ENCODE peak calls at places on chromosomes 4 and X, in seven cellular contexts. F is tibial nerve, C is heart right ventricle, X is SW 1271, A is fibroblast of lung, O is HuH-7, K is body of pancreas. E is an unnamed sample.
A peak's percentile ranks its signal among the peaks of the same experiment; 100 is the strongest.

GRCh38 chr4:113683143-113683542 is 78.4 kb downstream of the CAMK2D start:
- DNase-seq in K (no peak), F (no peak), X (no peak), A (no peak), C (no peak), O (no peak), E (no peak)

GRCh38 chr4:9994246-9994847 is 26.9 kb downstream of the SLC2A9 start:
- DNase-seq in X (no peak), A (no peak), O (no peak), F (no peak), C (no peak), K (no peak), E (no peak)

GRCh38 chr4:98641906-98642668 is 16.3 kb downstream of the TSPAN5 start:
- DNase-seq in C (no peak), K (no peak), A (peak; percentile 43), O (no peak), X (no peak), F (no peak), E (no peak)

GRCh38 chr4:180694875-180695274 is 1548.3 kb upstream of the TENM3 start:
- DNase-seq in K (no peak), C (no peak), F (no peak), X (no peak), A (no peak), O (no peak), E (no peak)

GRCh38 chr4:47490550-47490949 is 5.5 kb downstream of the ATP10D start:
- DNase-seq in A (peak; percentile 58), K (no peak), O (peak; percentile 25), F (no peak), C (no peak), X (peak; percentile 44), E (no peak)

GRCh38 chrX:119990409-119990994 is 47.0 kb upstream of the NKAP start:
- DNase-seq in K (peak; percentile 51), C (no peak), X (no peak), A (no peak), F (no peak), O (no peak), E (no peak)

GRCh38 chrX:132266583-132267355 is 47.5 kb upstream of the RAP2C start:
- DNase-seq in C (no peak), F (no peak), O (no peak), X (no peak), K (no peak), A (peak; percentile 49), E (no peak)

GRCh38 chr4:8609406-8609805 is 16.8 kb downstream of the CPZ start:
- DNase-seq in O (no peak), C (no peak), A (no peak), K (no peak), X (no peak), F (no peak), E (no peak)

GRCh38 chr4:25575581-25575980 is 80.1 kb upstream of the SLC34A2 start:
- DNase-seq in O (no peak), K (no peak), F (no peak), A (no peak), C (no peak), X (no peak), E (no peak)

GRCh38 chr4:15805583-15806517 is 27.7 kb downstream of the CD38 start:
- DNase-seq in A (peak; percentile 53), X (peak; percentile 16), K (peak; percentile 38), O (peak; percentile 54), F (no peak), C (no peak), E (peak; percentile 45)

GRCh38 chr4:106062452-106062875 is 167.2 kb downstream of the NPNT start:
- DNase-seq in O (peak; percentile 12), A (peak; percentile 86), K (no peak), X (no peak), F (no peak), C (no peak), E (no peak)

GRCh38 chrX:103918050-103918449 is 44.4 kb upstream of the TMSB15B start:
- DNase-seq in F (peak; percentile 14), C (peak; percentile 11), X (peak; percentile 10), O (peak; percentile 61), A (peak; percentile 68), K (peak; percentile 63), E (peak; percentile 46)

GRCh38 chr4:165537028-165537648 is 158.3 kb downstream of the CPE start:
- DNase-seq in O (peak; percentile 15), F (no peak), K (peak; percentile 9), C (no peak), X (peak; percentile 4), A (peak; percentile 30), E (no peak)

GRCh38 chrX:143788265-143788664 is 67.7 kb upstream of the SPANXN2 start:
- DNase-seq in A (peak; percentile 1), F (no peak), X (no peak), K (no peak), C (no peak), O (no peak), E (no peak)

GRCh38 chr4:138348055-138348454 is 105.9 kb upstream of the SLC7A11 start:
- DNase-seq in F (no peak), O (no peak), C (no peak), X (peak; percentile 2), K (no peak), A (peak; percentile 7), E (no peak)

GRCh38 chr4:6779667-6780565 is 2.6 kb upstream of the KIAA0232 start:
- DNase-seq in O (peak; percentile 68), C (no peak), K (no peak), F (no peak), A (peak; percentile 31), X (no peak), E (no peak)

GRCh38 chr4:33268776-33269175 is 2548.6 kb downstream of the PCDH7 start:
- DNase-seq in O (no peak), K (no peak), A (no peak), X (no peak), C (no peak), F (no peak), E (no peak)

GRCh38 chr4:41454393-41454792 is 83.6 kb upstream of the LIMCH1 start:
- DNase-seq in O (no peak), K (no peak), A (no peak), C (no peak), F (no peak), X (no peak), E (no peak)

GRCh38 chrX:20523626-20524312 is 257.1 kb upstream of the RPS6KA3 start:
- DNase-seq in X (no peak), A (no peak), C (no peak), F (no peak), K (no peak), O (no peak), E (no peak)

GRCh38 chrX:126137899-126138298 is 28.2 kb downstream of the DCAF12L2 start:
- DNase-seq in F (no peak), K (no peak), O (no peak), C (no peak), X (no peak), A (no peak), E (no peak)

GRCh38 chr4:169854090-169854489 is 96.3 kb upstream of the HPF1 start:
- DNase-seq in A (no peak), F (no peak), O (no peak), C (no peak), X (no peak), K (no peak), E (no peak)

GRCh38 chr4:172099376-172099775 is 286.2 kb downstream of the GALNTL6 start:
- DNase-seq in A (no peak), O (no peak), K (no peak), C (no peak), X (no peak), F (no peak), E (no peak)

GRCh38 chrX:130975947-130976346 is 72.9 kb upstream of the ENOX2 start:
- DNase-seq in K (peak; percentile 61), X (no peak), C (no peak), A (peak; percentile 45), F (no peak), O (peak; percentile 15), E (peak; percentile 18)

GRCh38 chr4:109560687-109561452 is 824 bp downstream of the MCUB start:
- DNase-seq in O (peak; percentile 28), C (peak; percentile 37), K (peak; percentile 25), F (no peak), X (no peak), A (peak; percentile 84), E (peak; percentile 14)

GRCh38 chr4:173490817-173491518 is 39.1 kb downstream of the HAND2 start:
- DNase-seq in K (no peak), X (no peak), F (no peak), A (peak; percentile 77), O (no peak), C (no peak), E (no peak)

GRCh38 chr4:140764785-140765392 is 8.7 kb upstream of the TBC1D9 start:
- DNase-seq in A (peak; percentile 6), F (no peak), C (no peak), X (no peak), O (no peak), K (peak; percentile 88), E (no peak)

GRCh38 chr4:138967313-138967712 is 48.3 kb upstream of the NOCT start:
- DNase-seq in O (peak; percentile 18), C (no peak), K (no peak), X (no peak), A (no peak), F (no peak), E (no peak)

GRCh38 chr4:66062044-66062443 is 391.8 kb upstream of the EPHA5 start:
- DNase-seq in A (peak; percentile 43), F (no peak), O (no peak), C (no peak), K (no peak), X (no peak), E (no peak)

GRCh38 chrX:23662853-23663252 is 4.4 kb upstream of the PRDX4 start:
- DNase-seq in O (no peak), C (no peak), K (no peak), X (no peak), A (peak; percentile 67), F (no peak), E (no peak)

GRCh38 chrX:123563167-123563566 is 169.7 kb downstream of the THOC2 start:
- DNase-seq in A (no peak), K (no peak), X (no peak), F (no peak), C (no peak), O (no peak), E (no peak)

GRCh38 chrX:136260801-136261200 is 9.6 kb upstream of the MAP7D3 start:
- DNase-seq in C (no peak), O (no peak), A (peak; percentile 79), X (no peak), K (no peak), F (no peak), E (no peak)

GRCh38 chr4:917992-918391 is 14.1 kb downstream of the GAK start:
- DNase-seq in A (no peak), X (no peak), F (no peak), K (no peak), C (no peak), O (no peak), E (no peak)

GRCh38 chr4:172985552-172985951 is 183.1 kb upstream of the GALNT7 start:
- DNase-seq in F (no peak), A (peak; percentile 86), X (no peak), O (no peak), C (no peak), K (no peak), E (no peak)

GRCh38 chr4:86999244-86999643 is 64.4 kb downstream of the AFF1 start:
- DNase-seq in F (no peak), O (no peak), X (no peak), C (no peak), A (no peak), K (no peak), E (no peak)

GRCh38 chr4:36224969-36225903 is 19.1 kb downstream of the ARAP2 start:
- DNase-seq in K (peak; percentile 25), A (no peak), F (no peak), O (no peak), C (no peak), X (no peak), E (no peak)

GRCh38 chrX:11151799-11152591 is 40.9 kb downstream of the HCCS start:
- DNase-seq in X (no peak), A (no peak), F (no peak), C (no peak), O (no peak), K (no peak), E (no peak)